ENCODE peak calls at places on chromosomes 6 and 20, in five cellular contexts. T is tibial artery; P is ovary; R is CD4-positive, CD25-positive, alpha-beta regulatory T cell; B is GM23248. X is an unnamed sample.

GRCh38 chr20:63941282-63942060 is 14.7 kb downstream of the UCKL1 start:
- DNase-seq in T (peak), P (no peak), R (peak), B (peak), X (peak)

GRCh38 chr6:22765015-22765414 is 195.6 kb downstream of the HDGFL1 start:
- DNase-seq in T (no peak), P (no peak), R (no peak), B (peak), X (no peak)

GRCh38 chr6:6962699-6963098 is 145.1 kb upstream of the RREB1 start:
- DNase-seq in T (no peak), P (no peak), R (no peak), B (no peak), X (no peak)

GRCh38 chr6:99605074-99605726 is 1.4 kb upstream of the PRDM13 start:
- DNase-seq in T (no peak), P (no peak), R (no peak), B (no peak), X (no peak)

GRCh38 chr6:65650086-65650485 is 56.9 kb downstream of the EYS start:
- DNase-seq in T (no peak), P (no peak), R (no peak), B (no peak), X (no peak)

GRCh38 chr6:111861321-111861938 is 11.8 kb downstream of the FYN start:
- DNase-seq in T (no peak), P (no peak), R (no peak), B (no peak), X (no peak)

GRCh38 chr6:318265-318890 is 26.1 kb downstream of the DUSP22 start:
- DNase-seq in T (no peak), P (no peak), R (no peak), B (no peak), X (no peak)

GRCh38 chr6:7463785-7464184 is 74.2 kb downstream of the RIOK1 start:
- DNase-seq in T (no peak), P (no peak), R (no peak), B (peak), X (no peak)

GRCh38 chr6:139369568-139370046 is 4.8 kb downstream of the CITED2 start:
- DNase-seq in T (no peak), P (peak), R (peak), B (peak), X (no peak)

GRCh38 chr6:163347021-163347446 is 67.5 kb upstream of the QKI start:
- DNase-seq in T (no peak), P (no peak), R (no peak), B (peak), X (peak)

GRCh38 chr6:6758915-6759654 is 170.6 kb downstream of the LY86 start:
- DNase-seq in T (peak), P (peak), R (peak), B (peak), X (no peak)

GRCh38 chr20:50693001-50693400 is 1.7 kb upstream of the RIPOR3 start:
- DNase-seq in T (no peak), P (no peak), R (no peak), B (peak), X (no peak)

GRCh38 chr6:33075568-33076405 is at the start of gene HLA-DPB1:
- DNase-seq in T (no peak), P (no peak), R (peak), B (peak), X (no peak)

GRCh38 chr6:142222022-142222421 is 75.0 kb downstream of the VTA1 start:
- DNase-seq in T (no peak), P (no peak), R (no peak), B (no peak), X (no peak)

GRCh38 chr6:35669441-35669776 is 19.3 kb downstream of the FKBP5 start:
- DNase-seq in T (no peak), P (no peak), R (peak), B (peak), X (no peak)

GRCh38 chr6:17585766-17586502 is 14.2 kb upstream of the FAM8A1 start:
- DNase-seq in T (no peak), P (no peak), R (peak), B (no peak), X (no peak)

GRCh38 chr20:18632196-18632789 is 44.4 kb downstream of the DTD1 start:
- DNase-seq in T (peak), P (peak), R (peak), B (peak), X (peak)

GRCh38 chr6:72857791-72858190 is 235.9 kb downstream of the KCNQ5 start:
- DNase-seq in T (no peak), P (no peak), R (no peak), B (peak), X (no peak)

GRCh38 chr6:97594834-97595233 is 311.8 kb upstream of the MMS22L start:
- DNase-seq in T (no peak), P (no peak), R (no peak), B (peak), X (no peak)

GRCh38 chr6:110595112-110595511 is 118.7 kb upstream of the SLC22A16 start:
- DNase-seq in T (no peak), P (no peak), R (no peak), B (no peak), X (no peak)

GRCh38 chr6:10411131-10411914 is 3.6 kb downstream of the TFAP2A start:
- DNase-seq in T (no peak), P (no peak), R (no peak), B (peak), X (no peak)

GRCh38 chr6:105688573-105688972 is 285.7 kb upstream of the PREP start:
- DNase-seq in T (no peak), P (no peak), R (peak), B (no peak), X (no peak)

GRCh38 chr6:106431405-106431804 is 70.9 kb downstream of the CRYBG1 start:
- DNase-seq in T (no peak), P (no peak), R (no peak), B (no peak), X (no peak)

GRCh38 chr20:13220857-13221297 is at the start of gene ISM1:
- DNase-seq in T (peak), P (no peak), R (peak), B (peak), X (peak)

GRCh38 chr6:43058511-43058910 is 723 bp downstream of the MRPL2 start:
- DNase-seq in T (no peak), P (no peak), R (no peak), B (peak), X (no peak)

GRCh38 chr6:5365430-5366195 is 104.3 kb downstream of the FARS2 start:
- DNase-seq in T (no peak), P (no peak), R (no peak), B (no peak), X (no peak)

GRCh38 chr6:168674595-168674994 is 233.6 kb downstream of the SMOC2 start:
- DNase-seq in T (no peak), P (no peak), R (no peak), B (no peak), X (no peak)

GRCh38 chr6:18058429-18058828 is 64.0 kb downstream of the NHLRC1 start:
- DNase-seq in T (no peak), P (no peak), R (no peak), B (no peak), X (no peak)

GRCh38 chr20:41956316-41957050 is 338.3 kb upstream of the CHD6 start:
- DNase-seq in T (no peak), P (no peak), R (no peak), B (peak), X (no peak)

GRCh38 chr6:155187994-155188706 is 75.7 kb upstream of the CLDN20 start:
- DNase-seq in T (no peak), P (no peak), R (no peak), B (peak), X (no peak)
- H3K27ac ChIP-seq in T (peak), P (no peak), R (no peak), B (peak), X (peak)

DNA sequence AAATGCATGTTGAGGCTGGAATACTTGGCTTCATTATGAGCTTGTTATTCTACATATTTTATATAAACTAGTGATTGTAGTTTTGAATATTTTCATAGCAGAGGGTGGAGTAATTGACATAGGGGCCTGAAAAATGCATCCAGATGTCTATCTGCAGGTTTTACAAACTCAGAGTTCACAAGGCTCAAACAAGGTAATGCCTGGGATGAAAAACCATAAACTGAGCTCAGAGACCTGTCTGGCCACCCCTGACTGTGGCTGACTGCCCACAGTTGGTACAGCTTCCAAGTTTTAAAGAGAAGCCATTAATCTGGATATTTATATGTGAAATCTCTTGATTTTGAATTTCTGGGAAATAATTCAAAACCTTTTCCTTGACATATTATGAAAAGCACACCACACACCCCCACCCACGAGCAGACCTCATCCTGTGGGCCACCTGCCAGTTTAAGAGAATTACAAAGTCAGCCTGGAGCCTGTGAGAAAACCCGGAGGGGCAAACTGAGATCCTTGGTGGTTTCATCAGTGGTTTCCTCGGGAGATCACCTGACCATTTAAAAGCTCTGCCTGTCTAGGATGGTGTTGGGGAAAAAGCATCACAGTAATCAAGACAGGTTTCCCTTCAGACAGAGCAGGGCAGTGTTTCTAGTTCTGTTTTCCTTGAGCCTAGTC is 230.2 kb downstream of the SAMD5 start:
- DNase-seq in T (no peak), P (no peak), R (no peak), B (no peak), X (no peak)
- H3K4me3 ChIP-seq in T (no peak), P (no peak), R (no peak), B (no peak), X (no peak)

GRCh38 chr6:25014806-25015560 is 79.2 kb upstream of the RIPOR2 start:
- DNase-seq in T (peak), P (peak), R (peak), B (peak), X (no peak)
- H3K27ac ChIP-seq in T (peak), P (no peak), R (peak), B (peak), X (no peak)

DNA sequence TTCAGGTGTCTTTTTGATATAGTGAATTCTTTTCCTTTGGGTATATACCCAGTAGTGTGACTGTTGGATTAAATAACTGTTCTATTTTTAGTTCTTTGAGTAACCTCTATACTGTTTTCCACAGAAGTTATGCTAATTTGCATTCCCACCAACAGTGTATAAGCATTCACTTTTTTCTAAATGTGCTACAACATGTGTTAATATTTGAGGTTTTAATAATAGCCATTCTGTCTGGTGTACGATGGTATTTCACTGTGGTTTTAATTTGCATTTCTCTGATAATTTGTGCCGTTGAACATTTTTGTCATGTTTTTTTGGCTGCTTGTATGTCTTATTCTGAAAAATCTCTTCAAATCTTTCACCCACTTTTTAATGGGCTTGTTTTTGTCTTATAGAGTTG is 563.5 kb downstream of the GRIK2 start:
- DNase-seq in T (no peak), P (no peak), R (no peak), B (no peak), X (no peak)
- H3K4me3 ChIP-seq in T (no peak), P (no peak), R (no peak), B (no peak), X (no peak)

DNA sequence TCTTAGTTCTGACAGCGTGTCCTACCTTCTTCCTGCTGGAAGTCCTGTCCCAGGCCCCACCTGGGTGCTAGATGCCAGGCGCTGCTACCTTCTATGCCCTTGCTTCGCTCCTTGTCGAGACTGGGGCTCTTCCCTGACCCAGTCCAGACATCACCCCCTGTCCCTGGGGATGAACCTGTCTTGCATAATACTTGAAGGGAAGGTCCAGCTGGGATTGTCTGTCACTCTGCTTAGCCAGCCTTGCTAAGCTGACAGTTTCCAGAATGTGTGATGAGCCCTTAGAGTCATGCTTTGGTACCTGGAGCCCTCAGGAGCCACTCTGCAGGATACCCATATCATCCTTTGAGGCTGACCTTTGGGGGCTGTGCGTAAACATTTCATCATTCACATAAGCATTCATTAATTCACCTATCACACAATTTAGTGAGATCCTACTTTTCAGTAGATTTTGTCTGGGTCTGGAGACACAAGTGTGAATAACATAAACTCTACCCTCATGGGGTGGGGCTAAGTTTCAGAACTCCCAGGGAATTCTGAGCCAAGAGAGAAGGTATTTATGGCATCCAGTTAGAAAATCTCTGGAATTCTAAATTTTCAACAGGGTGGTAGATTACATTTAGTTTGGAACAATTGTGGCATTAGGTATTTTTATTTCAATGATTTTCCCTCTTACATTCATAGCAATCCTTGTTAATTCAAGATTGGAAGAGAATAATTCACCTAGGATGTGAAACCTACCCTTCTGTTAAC is 151.1 kb upstream of the HDAC2 start:
- DNase-seq in T (no peak), P (no peak), R (no peak), B (no peak), X (no peak)
- H3K27ac ChIP-seq in T (no peak), P (no peak), R (no peak), B (no peak), X (no peak)

DNA sequence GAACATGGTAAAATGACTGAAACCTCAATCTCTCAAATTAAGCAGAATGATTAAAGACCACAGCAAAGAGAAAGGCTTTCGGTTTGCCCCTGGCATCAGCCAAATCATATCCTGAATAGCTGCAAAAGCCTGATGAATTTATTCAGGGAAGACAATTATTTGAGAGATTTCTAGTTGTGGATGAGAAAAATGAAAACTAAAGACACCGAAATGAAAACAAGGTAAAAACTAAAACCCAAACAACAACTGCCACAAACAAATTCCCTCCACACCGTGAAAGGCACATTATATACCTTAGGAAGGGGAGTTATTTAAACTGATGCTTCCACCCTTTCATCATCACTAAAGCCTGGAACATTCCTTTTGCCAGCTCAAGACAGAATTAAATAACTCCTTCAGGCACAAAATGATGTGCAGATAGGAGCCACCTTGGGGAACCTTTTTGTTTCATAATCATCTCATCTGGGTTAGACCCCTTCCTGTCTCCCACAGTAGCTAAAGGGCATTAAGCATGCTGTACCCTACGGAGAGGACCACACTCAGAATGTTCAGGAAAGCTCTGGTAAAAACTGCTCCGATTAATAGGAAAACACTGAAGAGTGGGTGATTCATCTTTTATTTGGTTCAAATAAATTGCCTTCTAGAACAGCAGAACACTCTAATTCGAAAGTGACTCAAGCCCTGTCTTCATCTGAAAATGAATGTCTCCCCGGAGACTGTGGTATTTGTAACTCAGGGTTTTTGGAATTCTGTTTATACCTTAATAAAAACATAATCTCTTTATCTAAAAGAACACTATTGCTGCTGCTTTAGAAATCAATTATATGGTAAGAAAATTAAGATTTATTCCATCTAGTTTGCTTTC is 9.1 kb upstream of the ANKRD60 start:
- DNase-seq in T (no peak), P (no peak), R (no peak), B (peak), X (no peak)
- H3K4me3 ChIP-seq in T (no peak), P (no peak), R (peak), B (peak), X (peak)

GRCh38 chr6:79601020-79601609 is 30.0 kb upstream of the SH3BGRL2 start:
- DNase-seq in T (no peak), P (no peak), R (no peak), B (peak), X (no peak)
- H3K27ac ChIP-seq in T (no peak), P (no peak), R (no peak), B (no peak), X (no peak)

GRCh38 chr20:46652699-46653098 is 1.4 kb upstream of the SLC13A3 start:
- DNase-seq in T (no peak), P (no peak), R (no peak), B (peak), X (no peak)
- H3K4me3 ChIP-seq in T (no peak), P (no peak), R (no peak), B (no peak), X (no peak)

X was measured in psoas muscle.